ENCODE peak calls at places on chromosomes 3 and 15, in four cellular contexts. X, I, E and R are unnamed samples.
A peak's percentile ranks its signal among the peaks of the same experiment; 100 is the strongest.

GRCh38 chr3:143436231-143436930 is 316.8 kb downstream of the CHST2 start:
- DNase-seq in X (no peak), I (no peak), E (no peak), R (no peak)

GRCh38 chr15:101522091-101522490 is 32.6 kb upstream of the PCSK6 start:
- DNase-seq in I (no peak), X (no peak), E (no peak), R (no peak)

GRCh38 chr3:102156426-102156825 is 278.4 kb upstream of the ZPLD1 start:
- DNase-seq in E (no peak), I (no peak), X (peak; percentile 33), R (peak; percentile 93)

GRCh38 chr3:128226794-128227399 is 73.6 kb downstream of the EEFSEC start:
- DNase-seq in E (peak; percentile 31), X (peak; percentile 51), I (peak; percentile 82), R (peak; percentile 59)

GRCh38 chr3:48679416-48680380 is 6.0 kb downstream of the NCKIPSD start:
- DNase-seq in I (no peak), E (no peak), X (no peak), R (no peak)

GRCh38 chr3:124565551-124565950 is 164.7 kb upstream of the UMPS start:
- DNase-seq in E (no peak), X (no peak), I (no peak), R (no peak)

GRCh38 chr3:52291508-52292181 is 4.0 kb downstream of the GLYCTK start:
- DNase-seq in E (no peak), I (no peak), X (no peak), R (no peak)

GRCh38 chr15:83650831-83651230 is 3.1 kb upstream of the ADAMTSL3 start:
- DNase-seq in X (no peak), E (no peak), I (no peak), R (no peak)

GRCh38 chr3:62870321-62870720 is 4.9 kb downstream of the CADPS start:
- DNase-seq in E (no peak), X (no peak), I (no peak), R (no peak)

GRCh38 chr3:25834346-25834745 is 44.5 kb downstream of the OXSM start:
- DNase-seq in X (no peak), I (no peak), E (no peak), R (no peak)

GRCh38 chr3:152768478-152768877 is 66.5 kb upstream of the P2RY1 start:
- DNase-seq in E (no peak), I (no peak), X (no peak), R (no peak)

GRCh38 chr3:33438284-33438668 is 1.9 kb downstream of the UBP1 start:
- DNase-seq in X (no peak), E (peak; percentile 19), I (no peak), R (peak; percentile 54)

GRCh38 chr3:50625131-50625878 is 8.4 kb downstream of the MAPKAPK3 start:
- DNase-seq in I (no peak), X (no peak), E (no peak), R (no peak)

GRCh38 chr15:89827821-89828220 is 13.2 kb upstream of the ANPEP start:
- DNase-seq in I (no peak), E (no peak), X (no peak), R (no peak)

GRCh38 chr3:114081022-114081421 is 24.5 kb downstream of the QTRT2 start:
- DNase-seq in X (no peak), I (no peak), E (no peak), R (peak; percentile 31)

GRCh38 chr3:114078126-114078525 is 21.6 kb downstream of the QTRT2 start:
- DNase-seq in I (no peak), E (no peak), X (no peak), R (peak; percentile 29)

GRCh38 chr3:114076711-114077110 is 20.2 kb downstream of the QTRT2 start:
- DNase-seq in I (no peak), X (no peak), E (no peak), R (no peak)

GRCh38 chr3:114080201-114080600 is 23.7 kb downstream of the QTRT2 start:
- DNase-seq in X (no peak), I (no peak), E (no peak), R (no peak)

GRCh38 chr3:114079761-114080160 is 23.2 kb downstream of the QTRT2 start:
- DNase-seq in X (no peak), I (no peak), E (no peak), R (peak; percentile 88)
- TF ChIP-seq JUN in X (no peak), I (no peak), E (no peak), R (no peak)

GRCh38 chr15:55764398-55764797 is 21.4 kb upstream of the PRTG start:
- DNase-seq in E (no peak), I (no peak), X (no peak), R (no peak)

DNA sequence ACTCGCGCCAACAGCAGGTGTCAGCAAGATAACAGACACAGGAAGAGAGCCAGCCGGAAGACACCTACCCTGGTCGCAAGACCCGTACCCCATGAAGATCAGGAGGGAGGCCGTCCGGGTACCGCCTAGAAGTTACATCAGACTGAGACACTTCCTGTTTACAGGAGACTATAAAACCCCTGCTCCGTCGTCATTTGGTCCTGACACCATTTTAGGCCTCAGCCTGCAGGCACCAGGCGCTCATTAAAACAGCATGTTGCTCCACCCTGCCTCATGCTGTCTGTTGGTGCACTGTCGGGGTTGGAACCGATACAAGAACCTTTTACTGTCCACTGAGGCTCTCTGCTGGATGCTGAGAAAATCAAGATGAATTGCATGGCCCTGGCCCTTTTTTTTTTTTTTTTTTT is 15.6 kb upstream of the PRTG start:
- DNase-seq in I (no peak), X (no peak), E (no peak), R (no peak)
- TF ChIP-seq MYC in I (no peak), X (no peak), E (no peak), R (no peak)

GRCh38 chr3:165195226-165195625 is 958 bp downstream of the SLITRK3 start:
- DNase-seq in I (no peak), X (no peak), E (no peak), R (no peak)
- TF ChIP-seq JUN in I (no peak), X (no peak), E (no peak), R (no peak)

GRCh38 chr3:18843188-18843587 is 305.1 kb upstream of the KCNH8 start:
- DNase-seq in E (no peak), I (no peak), X (no peak), R (no peak)

GRCh38 chr3:18853269-18853668 is 295.0 kb upstream of the KCNH8 start:
- DNase-seq in E (no peak), X (no peak), I (no peak), R (no peak)

GRCh38 chr3:18843930-18844329 is 304.4 kb upstream of the KCNH8 start:
- DNase-seq in E (no peak), X (no peak), I (no peak), R (no peak)

DNA sequence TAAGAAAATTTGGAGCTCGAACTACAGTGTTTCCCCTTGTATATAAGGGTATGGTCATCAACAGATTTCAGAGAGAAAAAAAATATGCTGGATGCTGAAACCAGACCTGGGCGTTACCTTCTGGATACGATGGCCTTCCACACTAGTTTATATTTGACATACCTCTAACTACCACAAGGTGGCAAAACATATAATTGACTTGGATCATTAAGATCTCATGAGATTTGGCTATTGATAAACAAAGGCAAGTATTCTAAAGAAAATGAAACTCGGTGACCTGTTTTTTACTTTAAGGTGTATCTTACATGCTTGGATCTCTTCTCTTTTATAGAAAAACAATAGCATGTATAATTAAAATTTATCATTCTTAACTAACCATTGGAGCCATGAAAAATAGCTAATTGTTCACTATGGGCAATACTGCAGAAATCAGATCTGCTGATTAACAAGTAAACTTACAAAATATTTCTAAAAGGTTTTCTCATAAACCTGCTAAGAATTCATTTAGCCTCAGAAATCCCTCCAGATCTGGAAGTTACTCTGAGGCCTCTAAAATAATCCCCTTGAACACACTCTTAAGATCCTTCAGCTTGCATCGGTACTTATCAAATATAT is 300.6 kb upstream of the KCNH8 start:
- DNase-seq in E (peak; percentile 10), I (peak; percentile 22), X (peak; percentile 10), R (no peak)
- TF ChIP-seq MYC in E (no peak), I (no peak), X (no peak), R (no peak)

GRCh38 chr3:61866961-61867461 is 305.6 kb downstream of the PTPRG start:
- DNase-seq in I (no peak), E (no peak), X (no peak), R (no peak)
- TF ChIP-seq JUN in I (no peak), E (no peak), X (no peak), R (no peak)

GRCh38 chr15:75130597-75131268 is 70.9 kb upstream of the C15orf39 start:
- DNase-seq in E (no peak), X (no peak), I (no peak), R (no peak)

GRCh38 chr15:75125935-75126334 is 75.7 kb upstream of the C15orf39 start:
- DNase-seq in I (no peak), X (no peak), E (no peak), R (no peak)

GRCh38 chr15:75131269-75131643 is 70.4 kb upstream of the C15orf39 start:
- DNase-seq in E (no peak), X (no peak), I (no peak), R (no peak)

GRCh38 chr15:75127186-75127585 is 74.5 kb upstream of the C15orf39 start:
- DNase-seq in E (no peak), X (no peak), I (no peak), R (no peak)

DNA sequence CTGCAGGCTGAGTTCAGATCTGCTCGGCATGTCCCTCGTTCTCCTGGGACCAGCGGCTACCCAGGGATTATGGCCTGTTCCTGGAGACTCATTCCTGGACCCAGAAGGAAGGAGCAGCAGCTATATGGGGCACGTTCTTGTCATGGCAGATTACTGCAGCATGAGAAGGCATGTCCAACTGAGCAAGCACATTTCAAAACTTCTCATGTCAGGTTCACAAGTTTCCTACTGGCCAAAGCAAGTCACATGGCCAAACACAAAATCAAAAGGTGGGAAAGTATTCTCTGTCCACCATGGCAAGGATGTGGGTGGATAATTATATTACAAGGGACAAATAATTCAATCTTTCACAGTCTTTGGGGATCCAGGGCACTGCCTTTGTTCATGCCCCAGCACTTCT is 71.9 kb upstream of the C15orf39 start:
- DNase-seq in X (no peak), E (no peak), I (no peak), R (no peak)
- TF ChIP-seq MYC in X (no peak), E (no peak), I (no peak), R (no peak)